ENCODE peak calls at places on chromosomes 1 and 21, in six cellular contexts. Y is right lobe of liver, F is astrocyte of the cerebellum, D is neural crest cell, V is WERI-Rb-1, E is tibial nerve. G is an unnamed sample.

GRCh38 chr1:154193821-154194220 is 1.9 kb upstream of the TPM3 start:
- DNase-seq in E (no peak), V (peak; percentile 44), D (no peak), F (no peak), Y (peak; percentile 63), G (no peak)

GRCh38 chr1:235888119-235888643 is 21.5 kb upstream of the LYST start:
- DNase-seq in F (no peak), Y (no peak), E (no peak), V (no peak), D (no peak), G (no peak)

GRCh38 chr1:157862114-157863070 is 20.8 kb upstream of the CD5L start:
- DNase-seq in V (no peak), D (no peak), E (no peak), F (no peak), Y (no peak), G (no peak)

GRCh38 chr21:45256912-45257672 is 30.6 kb downstream of the POFUT2 start:
- DNase-seq in V (peak; percentile 60), F (no peak), Y (peak; percentile 34), E (no peak), D (no peak), G (peak; percentile 62)

GRCh38 chr1:17080085-17080759 is 26.4 kb upstream of the SDHB start:
- DNase-seq in E (no peak), V (no peak), D (no peak), F (no peak), Y (no peak), G (no peak)

GRCh38 chr1:209688746-209689234 is 13.6 kb downstream of the G0S2 start:
- DNase-seq in Y (no peak), F (no peak), E (no peak), V (no peak), D (no peak), G (no peak)

GRCh38 chr21:35467536-35467935 is 418.4 kb upstream of the RUNX1 start:
- DNase-seq in F (no peak), Y (no peak), V (no peak), D (no peak), E (no peak), G (no peak)

GRCh38 chr1:207808322-207808705 is 56.5 kb downstream of the CD46 start:
- DNase-seq in D (no peak), F (no peak), V (peak; percentile 17), Y (no peak), E (no peak), G (no peak)

GRCh38 chr1:1616045-1616821 is 933 bp downstream of the MIB2 start:
- DNase-seq in V (no peak), E (no peak), Y (peak; percentile 69), D (no peak), F (no peak), G (no peak)

GRCh38 chr1:209248649-209249279 is 334.8 kb upstream of the CAMK1G start:
- DNase-seq in Y (peak; percentile 50), D (peak; percentile 71), V (peak; percentile 55), E (peak; percentile 78), F (peak; percentile 49), G (no peak)

GRCh38 chr21:34502480-34503106 is 9.4 kb downstream of the KCNE1 start:
- DNase-seq in E (no peak), Y (no peak), V (no peak), F (no peak), D (no peak), G (no peak)

GRCh38 chr21:15679630-15680029 is 50.2 kb upstream of the USP25 start:
- DNase-seq in E (no peak), D (no peak), V (no peak), F (no peak), Y (no peak), G (no peak)

DNA sequence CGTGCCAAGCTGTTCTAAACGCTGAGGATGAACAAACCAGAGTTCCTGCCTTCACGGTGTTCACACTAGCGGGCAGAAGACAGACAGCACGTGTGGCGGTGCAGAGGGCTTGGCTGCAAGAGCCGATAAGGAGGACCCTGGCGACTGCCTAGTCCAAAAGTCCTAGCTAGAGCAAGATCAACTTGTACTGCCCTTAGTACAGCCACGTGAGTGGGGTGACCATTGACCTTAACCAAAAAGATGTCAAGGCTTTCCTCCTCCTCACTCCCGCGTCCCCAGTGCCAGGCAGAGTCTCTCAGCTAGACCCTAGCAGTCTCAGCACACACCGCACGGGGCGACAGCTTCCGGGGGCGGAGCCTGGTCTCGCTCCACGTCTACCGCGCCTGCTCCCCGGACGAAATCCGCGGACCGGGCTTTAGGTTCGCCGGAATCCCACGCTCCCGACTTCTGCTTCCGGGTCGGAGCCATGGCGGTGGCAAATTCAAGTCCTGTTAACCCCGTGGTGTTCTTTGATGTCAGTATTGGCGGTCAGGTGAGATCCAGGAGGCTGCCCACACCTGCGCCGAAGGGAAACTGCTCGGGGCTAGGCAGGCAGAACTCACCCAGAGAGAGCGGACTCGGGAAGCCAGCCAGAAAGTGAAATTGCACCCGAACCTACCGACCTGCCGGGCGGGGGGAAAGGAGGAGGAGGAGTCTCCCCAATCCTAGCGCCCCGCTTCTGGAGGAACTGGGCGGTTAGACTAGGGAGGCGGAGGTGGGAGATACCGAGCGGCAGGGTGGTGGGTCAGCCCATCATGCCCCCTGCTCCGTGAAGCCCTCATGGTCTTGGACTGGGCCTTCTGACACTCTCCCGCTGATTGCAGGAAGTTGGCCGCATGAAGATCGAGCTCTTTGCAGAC is at the start of gene PPIH:
- DNase-seq in V (peak; percentile 96), F (peak; percentile 72), E (peak; percentile 86), D (peak; percentile 90), Y (peak; percentile 97), G (peak; percentile 95)
- TF ChIP-seq CTCF in V (peak; percentile 19), F (peak; percentile 25), E (peak; percentile 8), D (peak; percentile 43), Y (peak; percentile 33), G (peak; percentile 66)

DNA sequence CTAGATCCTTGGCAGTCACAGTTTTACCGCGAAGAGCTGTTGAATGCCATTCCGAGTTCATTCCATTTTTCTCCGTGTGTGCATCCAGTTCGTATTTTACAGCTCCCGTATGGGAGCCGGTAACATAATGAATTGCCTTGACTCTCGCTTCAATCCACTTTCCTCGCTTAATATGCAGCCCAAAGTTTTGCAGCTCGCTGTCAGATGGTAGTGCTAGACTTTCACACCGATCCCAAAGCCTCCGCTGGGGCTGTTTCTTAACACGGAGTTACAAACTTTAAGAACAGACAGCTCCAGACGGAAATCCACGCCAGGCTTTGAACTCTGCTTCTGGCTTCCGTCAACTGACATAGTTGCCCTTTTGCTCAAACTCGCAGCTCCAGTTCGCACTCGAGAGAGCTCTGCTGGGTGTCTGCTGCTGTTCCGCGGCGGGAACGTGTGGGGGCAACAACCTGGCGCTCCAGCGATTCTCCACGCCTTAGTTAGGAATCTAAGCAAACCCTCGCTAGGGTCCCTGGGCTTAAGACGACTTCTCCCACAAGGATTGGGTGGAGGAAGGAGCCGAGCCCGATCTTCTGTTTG is 3.5 kb upstream of the ARID1A start:
- DNase-seq in D (peak; percentile 68), Y (peak; percentile 88), F (peak; percentile 92), V (peak; percentile 91), E (peak; percentile 88), G (peak; percentile 84)
- TF ChIP-seq CTCF in D (no peak), Y (no peak), F (peak; percentile 14), V (peak; percentile 15), E (no peak), G (peak; percentile 33)

GRCh38 chr1:100538935-100539835 is 1.2 kb downstream of the GPR88 start:
- DNase-seq in F (no peak), D (peak; percentile 41), E (no peak), Y (peak; percentile 83), V (peak; percentile 21), G (no peak)
- TF ChIP-seq CTCF in F (peak; percentile 30), D (peak; percentile 38), E (no peak), Y (peak; percentile 26), V (peak; percentile 20), G (peak; percentile 61)

GRCh38 chr1:183355181-183355580 is 63.0 kb downstream of the NMNAT2 start:
- DNase-seq in D (no peak), F (no peak), E (no peak), Y (no peak), V (no peak), G (no peak)

GRCh38 chr1:183361081-183361480 is 57.1 kb downstream of the NMNAT2 start:
- DNase-seq in E (no peak), V (no peak), F (no peak), D (no peak), Y (no peak), G (no peak)

GRCh38 chr1:183353597-183353996 is 64.6 kb downstream of the NMNAT2 start:
- DNase-seq in E (no peak), D (no peak), F (no peak), V (no peak), Y (no peak), G (no peak)

GRCh38 chr1:183356534-183357182 is 61.5 kb downstream of the NMNAT2 start:
- DNase-seq in D (no peak), V (no peak), F (no peak), E (no peak), Y (no peak), G (no peak)

GRCh38 chr1:183355797-183356196 is 62.4 kb downstream of the NMNAT2 start:
- DNase-seq in V (no peak), E (no peak), D (no peak), Y (no peak), F (no peak), G (no peak)
- TF ChIP-seq CTCF in V (no peak), E (no peak), D (no peak), Y (no peak), F (no peak), G (no peak)

DNA sequence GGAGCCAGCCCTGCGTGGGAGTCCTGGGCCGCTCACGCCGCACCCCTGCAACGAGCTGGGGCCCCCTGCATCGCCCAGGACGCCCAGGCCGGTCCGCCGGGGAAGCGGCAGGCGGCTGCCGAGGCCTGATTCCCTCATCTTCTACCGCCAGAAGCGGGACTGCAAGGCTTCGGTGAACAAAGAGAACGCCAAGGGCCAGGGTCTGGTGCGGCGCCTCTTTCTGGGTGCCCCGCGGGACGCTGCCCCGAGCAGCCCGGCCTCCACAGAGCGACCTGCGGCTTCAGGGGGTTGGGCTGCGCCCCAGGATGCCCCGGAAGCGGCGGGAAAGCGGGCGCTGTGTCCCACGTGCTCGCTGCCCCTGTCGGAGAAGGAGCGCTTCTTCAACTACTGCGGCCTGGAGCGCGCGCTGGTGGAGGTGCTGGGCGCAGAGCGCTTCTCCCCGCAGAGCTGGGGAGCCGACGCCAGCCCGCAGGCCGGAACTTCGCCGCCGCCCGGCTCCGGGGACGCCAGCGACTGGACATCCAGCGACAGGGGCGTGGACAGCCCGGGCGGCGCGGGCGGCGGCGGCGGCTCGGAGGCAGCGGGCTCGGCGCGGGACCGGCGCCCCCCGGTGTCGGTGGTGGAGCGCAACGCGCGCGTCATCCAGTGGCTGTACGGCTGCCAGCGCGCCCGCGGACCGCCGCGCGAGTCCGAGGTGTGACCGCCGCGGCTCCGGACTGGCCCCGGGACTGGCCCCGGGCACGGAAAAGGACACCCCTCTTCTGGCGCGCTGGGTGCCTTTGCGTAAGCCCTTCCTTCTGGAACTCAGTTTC is 2.7 kb downstream of the FAM110D start:
- DNase-seq in V (peak; percentile 65), D (peak; percentile 58), E (no peak), Y (no peak), F (no peak), G (peak; percentile 80)
- TF ChIP-seq CTCF in V (peak; percentile 37), D (peak; percentile 51), E (no peak), Y (peak; percentile 24), F (no peak), G (peak; percentile 55)

GRCh38 chr1:91755176-91755575 is 130.8 kb downstream of the TGFBR3 start:
- DNase-seq in V (no peak), D (no peak), E (peak; percentile 78), Y (no peak), F (no peak), G (no peak)
- TF ChIP-seq CTCF in V (no peak), D (no peak), E (no peak), Y (no peak), F (no peak), G (no peak)

G was measured in type B pancreatic cell.